ENCODE peak calls at places on chromosomes 16 and 17, in four cellular contexts. U, P, B and L are unnamed samples.

GRCh38 chr16:4521971-4522623 is 16.5 kb downstream of the CDIP1 start:
- DNase-seq in P (peak; percentile 28), B (no peak), U (peak; percentile 58), L (no peak)

GRCh38 chr16:3214904-3215600 is 19.9 kb downstream of the ZNF200 start:
- DNase-seq in P (no peak), U (no peak), B (no peak), L (peak; percentile 57)

GRCh38 chr16:2753523-2754020 is 1.1 kb downstream of the SRRM2 start:
- DNase-seq in B (no peak), U (no peak), P (no peak), L (peak; percentile 17)

GRCh38 chr17:4498461-4499397 is at the start of gene SPNS2:
- DNase-seq in P (peak; percentile 12), B (no peak), U (peak; percentile 87), L (peak; percentile 73)

GRCh38 chr17:57016764-57017116 is 38.8 kb downstream of the SCPEP1 start:
- DNase-seq in P (peak; percentile 6), U (no peak), B (no peak), L (no peak)

GRCh38 chr17:36717088-36717487 is 115.7 kb downstream of the MRM1 start:
- DNase-seq in U (no peak), P (no peak), B (no peak), L (no peak)

GRCh38 chr17:78110363-78111011 is 18.1 kb downstream of the TMC6 start:
- DNase-seq in U (no peak), P (no peak), B (no peak), L (no peak)

GRCh38 chr17:73640691-73641090 is 3.6 kb downstream of the SDK2 start:
- DNase-seq in U (no peak), P (no peak), B (no peak), L (no peak)

GRCh38 chr17:4947411-4948165 is 742 bp downstream of the PFN1 start:
- DNase-seq in P (peak; percentile 58), B (peak; percentile 50), U (peak; percentile 79), L (peak; percentile 59)

GRCh38 chr16:59698341-59698979 is 964.3 kb upstream of the GOT2 start:
- DNase-seq in P (peak; percentile 74), U (no peak), B (no peak), L (no peak)

GRCh38 chr16:20073203-20074088 is at the start of gene GPR139:
- DNase-seq in P (no peak), B (no peak), U (peak; percentile 6), L (no peak)
- TF ChIP-seq EZH2 in P (no peak), B (peak; percentile 75), U (peak; percentile 56), L (no peak)

GRCh38 chr17:39863918-39864746 is at the start of gene IKZF3:
- DNase-seq in B (peak; percentile 46), P (peak; percentile 5), U (peak; percentile 84), L (peak; percentile 92)
- TF ChIP-seq EZH2 in B (peak; percentile 77), P (peak; percentile 75), U (peak; percentile 95), L (no peak)

GRCh38 chr16:47904691-47905090 is 251.1 kb downstream of the ABCC12 start:
- DNase-seq in P (no peak), B (no peak), U (no peak), L (no peak)

GRCh38 chr16:47907109-47907508 is 248.7 kb downstream of the ABCC12 start:
- DNase-seq in B (no peak), P (no peak), U (no peak), L (no peak)

GRCh38 chr16:47903470-47903869 is 252.3 kb downstream of the ABCC12 start:
- DNase-seq in B (no peak), P (no peak), U (no peak), L (no peak)

DNA sequence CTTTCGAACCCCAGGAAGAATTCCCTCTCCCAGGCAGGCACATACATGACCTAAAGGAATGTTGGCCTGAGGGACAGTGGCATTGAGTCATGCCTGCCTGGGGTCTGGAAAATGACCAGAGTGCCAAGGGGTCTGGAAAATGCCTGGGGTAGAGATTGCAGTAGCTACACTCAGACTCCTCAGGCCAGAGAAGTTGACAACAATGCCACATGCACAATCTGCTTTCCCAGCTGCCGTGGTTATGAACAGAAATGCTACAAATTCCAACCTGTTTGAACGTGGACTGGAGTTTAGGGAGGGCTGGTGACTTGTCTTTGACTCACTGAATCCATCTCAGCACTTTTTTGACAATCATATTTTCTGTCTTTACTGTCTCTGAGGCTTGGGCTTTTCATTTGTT is 250.0 kb downstream of the ABCC12 start:
- DNase-seq in B (no peak), U (no peak), P (no peak), L (no peak)
- TF ChIP-seq EZH2 in B (no peak), U (no peak), P (no peak), L (no peak)

GRCh38 chr16:20348365-20349185 is 3.9 kb downstream of the UMOD start:
- DNase-seq in P (no peak), B (no peak), U (no peak), L (no peak)
- TF ChIP-seq EZH2 in P (no peak), B (no peak), U (no peak), L (no peak)

DNA sequence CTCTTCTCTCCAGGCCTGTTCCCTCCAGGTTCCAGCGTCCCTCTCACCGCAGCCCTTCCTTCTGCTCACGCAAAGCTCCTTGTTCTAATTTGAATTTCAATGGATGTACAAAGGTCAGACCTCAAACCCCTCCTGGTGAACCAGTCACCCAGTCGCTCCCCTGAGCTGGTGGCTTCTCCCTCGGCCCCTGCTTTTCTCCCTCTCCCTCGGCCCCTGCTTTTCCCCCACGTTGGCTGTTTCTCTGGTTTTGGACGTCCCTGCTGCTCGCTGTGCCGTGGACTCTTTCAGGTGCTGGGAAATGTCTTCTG is 8.6 kb upstream of the MSLN start:
- DNase-seq in U (no peak), P (no peak), B (no peak), L (no peak)
- TF ChIP-seq EZH2 in U (no peak), P (no peak), B (no peak), L (no peak)

DNA sequence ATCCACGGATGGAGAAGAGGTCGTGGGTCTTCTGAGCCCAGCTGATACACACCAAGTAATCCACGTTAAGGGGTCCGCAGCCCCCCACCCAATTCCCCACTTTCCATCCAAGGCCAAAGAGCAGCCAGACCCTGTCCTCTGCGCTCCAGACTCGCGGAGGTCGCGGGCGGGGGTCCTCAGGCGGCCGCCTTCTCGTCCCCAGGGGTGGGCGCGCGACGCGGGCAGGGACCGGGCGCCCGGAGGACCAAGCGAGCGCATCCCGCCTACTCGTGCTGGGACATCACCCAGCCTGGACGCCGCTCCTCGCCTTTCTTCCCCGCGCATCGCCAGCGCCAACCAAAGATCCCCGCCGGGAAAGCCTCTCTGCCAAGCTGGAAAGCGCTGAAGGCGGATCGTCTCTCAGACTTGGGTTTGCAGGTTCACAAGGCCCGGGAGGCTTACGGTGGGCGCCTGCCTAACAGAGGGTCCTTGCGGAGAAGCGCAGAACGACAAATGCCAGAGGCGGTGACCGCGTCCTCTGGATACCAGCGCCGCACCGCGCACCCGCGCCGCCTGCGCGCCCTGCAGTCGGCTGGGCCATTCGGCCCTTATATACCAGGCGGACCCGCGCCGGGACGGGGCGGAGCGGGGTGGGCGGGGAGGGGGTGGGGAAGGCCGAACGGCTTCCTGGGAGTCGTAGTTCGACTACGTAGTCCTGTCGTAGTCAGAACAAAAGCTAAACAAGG is 471.6 kb downstream of the SOX9 start:
- DNase-seq in U (peak; percentile 93), B (peak; percentile 78), P (peak; percentile 86), L (peak; percentile 83)
- TF ChIP-seq EZH2 in U (peak; percentile 34), B (no peak), P (no peak), L (no peak)

GRCh38 chr17:27797390-27798091 is 2.8 kb downstream of the NOS2 start:
- DNase-seq in P (no peak), U (peak; percentile 80), B (peak; percentile 70), L (no peak)

GRCh38 chr17:27792095-27792494 is 8.2 kb downstream of the NOS2 start:
- DNase-seq in B (no peak), U (no peak), P (no peak), L (no peak)

GRCh38 chr17:27793906-27794380 is 6.4 kb downstream of the NOS2 start:
- DNase-seq in U (no peak), B (no peak), P (no peak), L (no peak)

GRCh38 chr17:27788919-27789318 is 11.4 kb downstream of the NOS2 start:
- DNase-seq in B (no peak), U (no peak), P (no peak), L (no peak)

GRCh38 chr17:27793168-27793905 is 7.0 kb downstream of the NOS2 start:
- DNase-seq in U (peak; percentile 80), P (no peak), B (no peak), L (no peak)
- TF ChIP-seq EZH2 in U (no peak), P (peak; percentile 8), B (no peak), L (no peak)

DNA sequence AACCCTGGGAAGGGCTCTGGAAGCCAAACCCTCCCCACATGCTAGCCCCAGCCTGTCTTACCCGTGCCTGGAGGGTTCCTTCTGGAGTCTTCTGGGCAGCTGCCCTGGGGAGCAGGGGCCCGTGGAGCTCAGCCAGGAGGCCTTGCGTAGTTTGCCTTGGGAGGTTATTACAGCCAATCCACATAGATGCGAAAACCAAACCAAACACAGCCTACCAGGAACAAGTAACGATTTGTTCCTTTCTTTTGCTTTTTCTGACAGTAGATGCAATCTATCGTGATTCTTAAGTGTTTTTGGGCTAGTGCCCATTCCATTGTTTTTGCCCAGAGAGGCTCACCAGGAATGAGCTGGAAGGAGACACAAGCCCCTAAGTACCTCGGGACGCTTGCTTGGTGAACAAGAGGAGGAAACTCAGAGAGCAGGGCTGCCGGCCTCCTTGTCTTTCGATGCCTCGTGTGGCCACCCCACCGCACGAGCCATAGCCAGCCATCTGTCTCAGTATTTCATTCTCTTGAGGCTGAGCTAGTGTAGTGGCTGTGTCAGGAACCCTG is 102.7 kb upstream of the NOL11 start:
- DNase-seq in B (no peak), P (no peak), U (no peak), L (no peak)
- TF ChIP-seq EZH2 in B (no peak), P (no peak), U (no peak), L (no peak)

DNA sequence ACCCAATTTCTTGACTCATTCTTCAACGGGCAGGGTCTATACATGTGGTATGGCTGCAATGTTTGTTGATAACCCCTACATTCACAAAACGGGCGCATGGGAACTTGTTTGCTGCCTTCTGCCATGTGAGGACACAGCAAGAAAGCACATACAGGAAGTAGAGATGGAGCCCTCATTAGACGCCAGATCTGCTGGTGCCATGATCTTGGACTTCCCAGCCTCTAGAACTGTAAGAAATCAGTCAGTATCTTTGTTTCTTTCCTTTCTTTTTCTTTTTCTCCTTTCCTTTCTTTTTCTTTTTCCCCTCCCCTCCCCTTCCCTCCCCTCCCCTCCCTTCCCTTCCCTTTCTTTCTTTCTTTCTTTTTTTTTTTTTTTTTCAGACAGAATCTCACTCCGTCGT is 165.2 kb downstream of the WWOX start:
- DNase-seq in U (no peak), P (no peak), B (no peak), L (no peak)
- TF ChIP-seq EZH2 in U (no peak), P (no peak), B (no peak), L (no peak)

GRCh38 chr17:81805707-81806460 is 1.9 kb downstream of the GCGR start:
- DNase-seq in P (no peak), B (no peak), U (no peak), L (no peak)
- TF ChIP-seq EZH2 in P (peak; percentile 37), B (no peak), U (no peak), L (no peak)